ENCODE peak calls at places on chromosomes 6 and 20, in ten cellular contexts. One of them, this sample, is unnamed.

GRCh38 chr6:94196891-94197290 is 777.5 kb upstream of the EPHA7 start:
- DNase-seq in upper lobe of right lung: no peak
- DNase-seq in heart right ventricle: no peak
- DNase-seq in body of pancreas: no peak
- DNase-seq in GM23338: no peak
- DNase-seq in left ventricle myocardium inferior: no peak
- DNase-seq in small intestine: no peak
- DNase-seq in OCI-LY7: no peak
- DNase-seq in psoas muscle: no peak
- DNase-seq in GM12878: no peak
- DNase-seq in this sample: no peak

GRCh38 chr20:59191036-59191755 is 27.6 kb downstream of the ZNF831 start:
- DNase-seq in upper lobe of right lung: no peak
- DNase-seq in heart right ventricle: no peak
- DNase-seq in body of pancreas: no peak
- DNase-seq in GM23338: no peak
- DNase-seq in left ventricle myocardium inferior: no peak
- DNase-seq in small intestine: no peak
- DNase-seq in OCI-LY7: no peak
- DNase-seq in psoas muscle: no peak
- DNase-seq in GM12878: no peak
- DNase-seq in this sample: no peak

GRCh38 chr6:125804264-125804663 is 13.5 kb downstream of the NCOA7 start:
- DNase-seq in upper lobe of right lung: no peak
- DNase-seq in heart right ventricle: no peak
- DNase-seq in body of pancreas: no peak
- DNase-seq in GM23338: no peak
- DNase-seq in left ventricle myocardium inferior: no peak
- DNase-seq in small intestine: no peak
- DNase-seq in OCI-LY7: no peak
- DNase-seq in psoas muscle: no peak
- DNase-seq in GM12878: peak; percentile 61
- DNase-seq in this sample: no peak

GRCh38 chr6:82987951-82988350 is 77.7 kb downstream of the UBE3D start:
- DNase-seq in upper lobe of right lung: no peak
- DNase-seq in heart right ventricle: no peak
- DNase-seq in body of pancreas: no peak
- DNase-seq in GM23338: no peak
- DNase-seq in left ventricle myocardium inferior: no peak
- DNase-seq in small intestine: no peak
- DNase-seq in OCI-LY7: no peak
- DNase-seq in psoas muscle: no peak
- DNase-seq in GM12878: no peak
- DNase-seq in this sample: no peak

GRCh38 chr6:159074120-159074684 is 29.4 kb upstream of the TAGAP start:
- DNase-seq in upper lobe of right lung: no peak
- DNase-seq in heart right ventricle: no peak
- DNase-seq in body of pancreas: no peak
- DNase-seq in GM23338: peak; percentile 85
- DNase-seq in left ventricle myocardium inferior: no peak
- DNase-seq in small intestine: peak; percentile 32
- DNase-seq in OCI-LY7: peak; percentile 49
- DNase-seq in psoas muscle: no peak
- DNase-seq in GM12878: no peak
- DNase-seq in this sample: no peak

GRCh38 chr6:119310486-119311036 is 39.0 kb downstream of the MAN1A1 start:
- DNase-seq in upper lobe of right lung: no peak
- DNase-seq in heart right ventricle: no peak
- DNase-seq in body of pancreas: no peak
- DNase-seq in GM23338: no peak
- DNase-seq in left ventricle myocardium inferior: no peak
- DNase-seq in small intestine: no peak
- DNase-seq in OCI-LY7: no peak
- DNase-seq in psoas muscle: no peak
- DNase-seq in GM12878: no peak
- DNase-seq in this sample: no peak

GRCh38 chr6:144737998-144738397 is 452.9 kb downstream of the UTRN start:
- DNase-seq in upper lobe of right lung: no peak
- DNase-seq in heart right ventricle: no peak
- DNase-seq in body of pancreas: no peak
- DNase-seq in GM23338: no peak
- DNase-seq in left ventricle myocardium inferior: no peak
- DNase-seq in small intestine: no peak
- DNase-seq in OCI-LY7: no peak
- DNase-seq in psoas muscle: no peak
- DNase-seq in GM12878: no peak
- DNase-seq in this sample: no peak

GRCh38 chr6:1986454-1987243 is 258.8 kb downstream of the GMDS start:
- DNase-seq in upper lobe of right lung: no peak
- DNase-seq in heart right ventricle: no peak
- DNase-seq in body of pancreas: no peak
- DNase-seq in GM23338: no peak
- DNase-seq in left ventricle myocardium inferior: no peak
- DNase-seq in small intestine: no peak
- DNase-seq in OCI-LY7: no peak
- DNase-seq in psoas muscle: no peak
- DNase-seq in GM12878: no peak
- DNase-seq in this sample: no peak

GRCh38 chr20:60341062-60341461 is 382.8 kb downstream of the CDH26 start:
- DNase-seq in upper lobe of right lung: no peak
- DNase-seq in heart right ventricle: no peak
- DNase-seq in body of pancreas: no peak
- DNase-seq in GM23338: no peak
- DNase-seq in left ventricle myocardium inferior: no peak
- DNase-seq in small intestine: peak; percentile 69
- DNase-seq in OCI-LY7: no peak
- DNase-seq in psoas muscle: no peak
- DNase-seq in GM12878: no peak
- DNase-seq in this sample: no peak

GRCh38 chr20:59583428-59584277 is 20.7 kb upstream of the PHACTR3 start:
- DNase-seq in upper lobe of right lung: peak; percentile 44
- DNase-seq in heart right ventricle: peak; percentile 75
- DNase-seq in body of pancreas: peak; percentile 16
- DNase-seq in GM23338: no peak
- DNase-seq in left ventricle myocardium inferior: peak; percentile 74
- DNase-seq in small intestine: no peak
- DNase-seq in OCI-LY7: no peak
- DNase-seq in psoas muscle: peak; percentile 78
- DNase-seq in GM12878: no peak
- DNase-seq in this sample: no peak

GRCh38 chr20:19661717-19662637 is 96.1 kb upstream of the RIN2 start:
- DNase-seq in upper lobe of right lung: no peak
- DNase-seq in heart right ventricle: peak; percentile 53
- DNase-seq in body of pancreas: peak; percentile 74
- DNase-seq in GM23338: peak; percentile 83
- DNase-seq in left ventricle myocardium inferior: peak; percentile 36
- DNase-seq in small intestine: peak; percentile 66
- DNase-seq in OCI-LY7: peak; percentile 63
- DNase-seq in psoas muscle: peak; percentile 70
- DNase-seq in GM12878: no peak
- DNase-seq in this sample: peak; percentile 42

GRCh38 chr6:35318200-35318844 is 20.7 kb downstream of the DEF6 start:
- DNase-seq in upper lobe of right lung: peak; percentile 87
- DNase-seq in heart right ventricle: peak; percentile 80
- DNase-seq in body of pancreas: peak; percentile 84
- DNase-seq in GM23338: peak; percentile 95
- DNase-seq in left ventricle myocardium inferior: peak; percentile 83
- DNase-seq in small intestine: peak; percentile 89
- DNase-seq in OCI-LY7: no peak
- DNase-seq in psoas muscle: peak; percentile 91
- DNase-seq in GM12878: no peak
- DNase-seq in this sample: peak; percentile 27

GRCh38 chr6:49980898-49981297 is 11.5 kb upstream of the DEFB113 start:
- DNase-seq in upper lobe of right lung: no peak
- DNase-seq in heart right ventricle: no peak
- DNase-seq in body of pancreas: no peak
- DNase-seq in GM23338: no peak
- DNase-seq in left ventricle myocardium inferior: no peak
- DNase-seq in small intestine: no peak
- DNase-seq in OCI-LY7: no peak
- DNase-seq in psoas muscle: no peak
- DNase-seq in GM12878: peak; percentile 23
- DNase-seq in this sample: no peak

GRCh38 chr20:49505518-49505917 is 23.1 kb upstream of the KCNB1 start:
- DNase-seq in upper lobe of right lung: no peak
- DNase-seq in heart right ventricle: peak; percentile 22
- DNase-seq in body of pancreas: peak; percentile 25
- DNase-seq in GM23338: peak; percentile 77
- DNase-seq in left ventricle myocardium inferior: no peak
- DNase-seq in small intestine: no peak
- DNase-seq in OCI-LY7: no peak
- DNase-seq in psoas muscle: peak; percentile 67
- DNase-seq in GM12878: no peak
- DNase-seq in this sample: no peak

GRCh38 chr6:111361648-111362047 is 121.4 kb downstream of the REV3L start:
- DNase-seq in upper lobe of right lung: no peak
- DNase-seq in heart right ventricle: peak; percentile 38
- DNase-seq in body of pancreas: peak; percentile 27
- DNase-seq in GM23338: peak; percentile 85
- DNase-seq in left ventricle myocardium inferior: no peak
- DNase-seq in small intestine: peak; percentile 21
- DNase-seq in OCI-LY7: peak; percentile 4
- DNase-seq in psoas muscle: no peak
- DNase-seq in GM12878: no peak
- DNase-seq in this sample: peak; percentile 15

GRCh38 chr6:169251371-169251802 is 2.3 kb downstream of the THBS2 start:
- DNase-seq in upper lobe of right lung: no peak
- DNase-seq in heart right ventricle: no peak
- DNase-seq in body of pancreas: no peak
- DNase-seq in GM23338: peak; percentile 66
- DNase-seq in left ventricle myocardium inferior: no peak
- DNase-seq in small intestine: no peak
- DNase-seq in OCI-LY7: no peak
- DNase-seq in psoas muscle: no peak
- DNase-seq in GM12878: no peak
- DNase-seq in this sample: no peak

GRCh38 chr6:141653590-141653989 is 479.1 kb upstream of the GJE1 start:
- DNase-seq in upper lobe of right lung: no peak
- DNase-seq in heart right ventricle: no peak
- DNase-seq in body of pancreas: no peak
- DNase-seq in GM23338: no peak
- DNase-seq in left ventricle myocardium inferior: no peak
- DNase-seq in small intestine: no peak
- DNase-seq in OCI-LY7: no peak
- DNase-seq in psoas muscle: no peak
- DNase-seq in GM12878: no peak
- DNase-seq in this sample: no peak
- H3K27ac ChIP-seq in upper lobe of right lung: no peak overlapping the region
- H3K27ac ChIP-seq in heart right ventricle: no peak overlapping the region
- H3K27ac ChIP-seq in body of pancreas: no peak overlapping the region
- H3K27ac ChIP-seq in GM23338: no peak overlapping the region
- H3K27ac ChIP-seq in left ventricle myocardium inferior: no peak overlapping the region
- H3K27ac ChIP-seq in small intestine: no peak overlapping the region
- H3K27ac ChIP-seq in OCI-LY7: no peak overlapping the region
- H3K27ac ChIP-seq in psoas muscle: no peak overlapping the region
- H3K27ac ChIP-seq in GM12878: no peak overlapping the region
- H3K27ac ChIP-seq in this sample: no peak overlapping the region

DNA sequence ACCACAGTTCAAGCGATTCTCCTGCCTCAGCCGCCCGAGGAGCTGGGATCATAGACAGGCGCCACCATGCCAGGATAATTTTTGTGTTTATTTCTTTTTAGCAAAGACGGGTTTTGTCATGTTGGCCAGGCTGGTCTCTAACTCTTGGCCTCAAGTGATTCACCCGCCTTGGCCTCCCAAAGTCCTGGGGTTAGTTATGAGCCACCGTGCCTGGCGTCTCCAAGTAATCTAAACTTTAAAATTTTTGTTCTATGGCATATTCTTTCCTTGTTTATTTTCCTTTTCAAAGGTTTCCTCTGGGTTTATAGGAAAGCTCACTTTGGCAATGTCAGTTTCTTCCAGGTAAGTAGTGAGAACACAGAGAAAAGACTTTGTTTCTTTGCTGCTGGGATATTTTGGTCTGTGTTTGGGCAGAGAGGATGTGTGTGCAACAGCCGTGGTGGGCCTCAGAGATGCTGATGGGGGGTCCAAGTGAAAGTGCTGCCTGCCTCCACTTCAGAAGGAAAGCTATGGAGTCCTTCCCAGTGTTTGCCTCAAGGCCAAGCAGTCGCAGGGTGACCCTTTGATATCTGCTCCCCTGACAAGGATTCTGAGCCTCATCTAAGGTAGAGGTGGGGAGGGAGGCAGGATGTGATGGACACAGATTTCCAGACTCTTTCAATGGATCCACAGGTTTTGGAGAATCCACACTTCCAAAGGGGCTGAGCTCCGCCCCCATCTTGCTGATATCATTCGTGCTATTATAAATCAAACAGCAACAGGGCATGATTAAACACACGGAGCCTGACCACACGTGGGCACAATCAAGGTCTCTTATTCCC is 2.3 kb downstream of the LRP11 start:
- DNase-seq in upper lobe of right lung: peak; percentile 16
- DNase-seq in heart right ventricle: no peak
- DNase-seq in body of pancreas: no peak
- DNase-seq in GM23338: no peak
- DNase-seq in left ventricle myocardium inferior: no peak
- DNase-seq in small intestine: no peak
- DNase-seq in OCI-LY7: no peak
- DNase-seq in psoas muscle: no peak
- DNase-seq in GM12878: no peak
- DNase-seq in this sample: no peak
- H3K4me3 ChIP-seq in upper lobe of right lung: peak overlapping the region; percentile 71
- H3K4me3 ChIP-seq in heart right ventricle: no peak overlapping the region
- H3K4me3 ChIP-seq in body of pancreas: no peak overlapping the region
- H3K4me3 ChIP-seq in GM23338: peak overlapping the region; percentile 89
- H3K4me3 ChIP-seq in left ventricle myocardium inferior: peak overlapping the region; percentile 86
- H3K4me3 ChIP-seq in small intestine: no peak overlapping the region
- H3K4me3 ChIP-seq in OCI-LY7: no peak overlapping the region
- H3K4me3 ChIP-seq in psoas muscle: peak overlapping the region; percentile 81
- H3K4me3 ChIP-seq in GM12878: no peak overlapping the region
- H3K4me3 ChIP-seq in this sample: peak overlapping the region; percentile 51

DNA sequence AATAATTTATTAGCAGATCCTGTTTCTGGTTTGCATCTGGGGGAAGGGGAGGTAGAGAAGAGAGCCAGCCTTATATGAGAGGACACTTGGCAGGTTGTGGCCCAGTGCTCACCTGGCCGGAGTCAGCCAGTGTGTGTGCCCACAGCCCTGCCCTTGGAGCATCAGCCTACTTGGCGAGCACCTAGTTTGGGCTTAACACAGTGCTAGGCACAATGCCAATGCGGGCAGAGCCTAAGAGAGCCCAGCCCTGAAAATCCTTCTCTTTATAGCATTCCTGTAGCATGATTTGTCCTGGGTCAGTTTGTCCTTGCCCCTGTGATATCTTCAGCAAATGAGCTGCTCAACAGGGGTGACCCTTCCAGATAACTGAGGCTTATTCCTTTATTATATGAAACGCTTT is 73.0 kb downstream of the SLX4IP start:
- DNase-seq in upper lobe of right lung: no peak
- DNase-seq in heart right ventricle: no peak
- DNase-seq in body of pancreas: no peak
- DNase-seq in GM23338: no peak
- DNase-seq in left ventricle myocardium inferior: no peak
- DNase-seq in small intestine: no peak
- DNase-seq in OCI-LY7: no peak
- DNase-seq in psoas muscle: no peak
- DNase-seq in GM12878: no peak
- DNase-seq in this sample: no peak
- H3K27ac ChIP-seq in upper lobe of right lung: peak overlapping the region; percentile 66
- H3K27ac ChIP-seq in heart right ventricle: no peak overlapping the region
- H3K27ac ChIP-seq in body of pancreas: no peak overlapping the region
- H3K27ac ChIP-seq in GM23338: no peak overlapping the region
- H3K27ac ChIP-seq in left ventricle myocardium inferior: peak overlapping the region; percentile 64
- H3K27ac ChIP-seq in small intestine: no peak overlapping the region
- H3K27ac ChIP-seq in OCI-LY7: no peak overlapping the region
- H3K27ac ChIP-seq in psoas muscle: no peak overlapping the region
- H3K27ac ChIP-seq in GM12878: no peak overlapping the region
- H3K27ac ChIP-seq in this sample: no peak overlapping the region

GRCh38 chr6:28211840-28212509 is 13.1 kb upstream of the ZSCAN9 start:
- DNase-seq in upper lobe of right lung: no peak
- DNase-seq in heart right ventricle: no peak
- DNase-seq in body of pancreas: no peak
- DNase-seq in GM23338: peak; percentile 50
- DNase-seq in left ventricle myocardium inferior: no peak
- DNase-seq in small intestine: no peak
- DNase-seq in OCI-LY7: no peak
- DNase-seq in psoas muscle: no peak
- DNase-seq in GM12878: no peak
- DNase-seq in this sample: no peak
- H3K4me3 ChIP-seq in upper lobe of right lung: peak overlapping the region; percentile 45
- H3K4me3 ChIP-seq in heart right ventricle: peak overlapping the region; percentile 35
- H3K4me3 ChIP-seq in body of pancreas: no peak overlapping the region
- H3K4me3 ChIP-seq in GM23338: peak overlapping the region; percentile 83
- H3K4me3 ChIP-seq in left ventricle myocardium inferior: peak overlapping the region; percentile 49
- H3K4me3 ChIP-seq in small intestine: peak overlapping the region; percentile 21
- H3K4me3 ChIP-seq in OCI-LY7: no peak overlapping the region
- H3K4me3 ChIP-seq in psoas muscle: peak overlapping the region; percentile 53
- H3K4me3 ChIP-seq in GM12878: peak overlapping the region; percentile 75
- H3K4me3 ChIP-seq in this sample: peak overlapping the region; percentile 65

This sample was measured in AG04450.